ENCODE peak calls at places on chromosomes 2 and 18, in eight cellular contexts. B is activated CD8-positive, alpha-beta memory T cell treated with anti-CD3 and anti-CD28 coated beads, Interleukin-2, amount 50 U/mL, for 48 hours; Y is left ventricle myocardium inferior; R is stimulated activated CD4-positive, alpha-beta T cell treated with anti-CD3 and anti-CD28 coated beads, Interleukin-2, amount 100 ng/mL, for 48 hours; T is astrocyte of the spinal cord; D is GM12865; U is HT1080; P is T-helper 9 cell. F is an unnamed sample.

GRCh38 chr2:238847432-238847801 is 468 bp upstream of the TWIST2 start:
- DNase-seq in B (no peak), Y (no peak), R (no peak), T (no peak), D (no peak), U (no peak), P (no peak), F (no peak)

GRCh38 chr2:210086930-210087329 is 84.3 kb downstream of the KANSL1L start:
- DNase-seq in B (no peak), Y (no peak), R (no peak), T (no peak), D (no peak), U (no peak), P (no peak), F (no peak)

GRCh38 chr2:96952016-96952750 is 34.2 kb downstream of the FAM178B start:
- DNase-seq in B (no peak), Y (no peak), R (no peak), T (no peak), D (no peak), U (no peak), P (no peak), F (no peak)

GRCh38 chr18:68662779-68663178 is 52.1 kb downstream of the TMX3 start:
- DNase-seq in B (no peak), Y (no peak), R (no peak), T (peak), D (no peak), U (peak), P (no peak), F (no peak)

GRCh38 chr18:21053127-21053526 is 58.5 kb downstream of the ROCK1 start:
- DNase-seq in B (no peak), Y (no peak), R (no peak), T (peak), D (no peak), U (peak), P (no peak), F (no peak)

GRCh38 chr2:74043345-74044329 is 58.9 kb downstream of the TET3 start:
- DNase-seq in B (peak), Y (no peak), R (no peak), T (no peak), D (no peak), U (no peak), P (no peak), F (no peak)

GRCh38 chr2:204407209-204408070 is 137.8 kb upstream of the PARD3B start:
- DNase-seq in B (no peak), Y (no peak), R (no peak), T (no peak), D (no peak), U (peak), P (no peak), F (no peak)

GRCh38 chr2:221961561-221961960 is 337.2 kb downstream of the PAX3 start:
- DNase-seq in B (no peak), Y (no peak), R (no peak), T (no peak), D (no peak), U (no peak), P (no peak), F (no peak)

GRCh38 chr18:33951031-33951430 is 273.7 kb downstream of the NOL4 start:
- DNase-seq in B (no peak), Y (no peak), R (no peak), T (peak), D (no peak), U (peak), P (no peak), F (no peak)

GRCh38 chr2:238409341-238410200 is 17.2 kb upstream of the ASB1 start:
- DNase-seq in B (no peak), Y (no peak), R (no peak), T (no peak), D (no peak), U (no peak), P (no peak), F (no peak)

GRCh38 chr2:66577331-66578041 is 142.6 kb downstream of the MEIS1 start:
- DNase-seq in B (no peak), Y (no peak), R (no peak), T (no peak), D (no peak), U (no peak), P (no peak), F (no peak)

GRCh38 chr2:85184231-85184630 is 51.0 kb downstream of the TCF7L1 start:
- DNase-seq in B (no peak), Y (no peak), R (no peak), T (no peak), D (no peak), U (no peak), P (no peak), F (no peak)

GRCh38 chr2:28753043-28753683 is 1.5 kb downstream of the PPP1CB start:
- DNase-seq in B (no peak), Y (peak), R (peak), T (peak), D (peak), U (peak), P (no peak), F (peak)

GRCh38 chr18:63140038-63140450 is 179.5 kb downstream of the BCL2 start:
- DNase-seq in B (no peak), Y (no peak), R (no peak), T (no peak), D (peak), U (no peak), P (no peak), F (no peak)

GRCh38 chr2:10798783-10799182 is 13.8 kb downstream of the PDIA6 start:
- DNase-seq in B (no peak), Y (no peak), R (no peak), T (no peak), D (no peak), U (no peak), P (no peak), F (no peak)

GRCh38 chr2:234483568-234484251 is 13.2 kb downstream of the ARL4C start:
- DNase-seq in B (peak), Y (no peak), R (peak), T (no peak), D (peak), U (peak), P (peak), F (peak)

GRCh38 chr2:69509011-69509749 is 71.9 kb upstream of the NFU1 start:
- DNase-seq in B (no peak), Y (peak), R (no peak), T (no peak), D (no peak), U (no peak), P (no peak), F (no peak)

GRCh38 chr18:56702946-56703345 is 51.8 kb downstream of the WDR7 start:
- DNase-seq in B (no peak), Y (no peak), R (peak), T (peak), D (peak), U (peak), P (no peak), F (no peak)

GRCh38 chr2:195647302-195647701 is 9.7 kb upstream of the SLC39A10 start:
- DNase-seq in B (no peak), Y (no peak), R (no peak), T (no peak), D (no peak), U (no peak), P (no peak), F (no peak)

GRCh38 chr18:2971741-2972552 is 41.0 kb downstream of the LPIN2 start:
- DNase-seq in B (no peak), Y (peak), R (peak), T (peak), D (peak), U (no peak), P (peak), F (peak)

GRCh38 chr2:207219716-207220414 is 54.1 kb upstream of the KLF7 start:
- DNase-seq in B (no peak), Y (no peak), R (no peak), T (peak), D (no peak), U (peak), P (no peak), F (no peak)

GRCh38 chr18:79952996-79953559 is 1.6 kb upstream of the SLC66A2 start:
- DNase-seq in B (peak), Y (no peak), R (no peak), T (no peak), D (no peak), U (no peak), P (no peak), F (peak)

GRCh38 chr2:73293534-73294171 is at the start of gene EGR4:
- DNase-seq in B (peak), Y (no peak), R (peak), T (peak), D (peak), U (peak), P (peak), F (peak)

GRCh38 chr2:39948016-39948719 is 169.1 kb upstream of the THUMPD2 start:
- DNase-seq in B (no peak), Y (no peak), R (no peak), T (peak), D (no peak), U (peak), P (no peak), F (no peak)

GRCh38 chr2:237674731-237675276 is 47.4 kb downstream of the LRRFIP1 start:
- DNase-seq in B (peak), Y (peak), R (peak), T (peak), D (peak), U (peak), P (peak), F (peak)

GRCh38 chr2:239381709-239382134 is 19.1 kb downstream of the HDAC4 start:
- DNase-seq in B (no peak), Y (no peak), R (no peak), T (no peak), D (peak), U (no peak), P (no peak), F (peak)

GRCh38 chr18:48632676-48633257 is 93.9 kb downstream of the CTIF start:
- DNase-seq in B (no peak), Y (no peak), R (no peak), T (no peak), D (no peak), U (no peak), P (no peak), F (no peak)

GRCh38 chr2:2484301-2484700 is 153.2 kb upstream of the MYT1L start:
- DNase-seq in B (no peak), Y (no peak), R (no peak), T (no peak), D (no peak), U (no peak), P (no peak), F (no peak)

GRCh38 chr2:101697124-101697793 is at the start of gene MAP4K4:
- DNase-seq in B (peak), Y (peak), R (peak), T (peak), D (peak), U (peak), P (peak), F (peak)

GRCh38 chr18:65725421-65726050 is 25.3 kb upstream of the CDH7 start:
- DNase-seq in B (no peak), Y (no peak), R (no peak), T (no peak), D (peak), U (peak), P (no peak), F (no peak)

F was measured in activated effector memory CD4-positive, alpha-beta T cell treated with anti-CD3 and anti-CD28 coated beads, Interleukin-2, amount 50 U/mL, for 16 hours.